ENCODE peak calls at places on chromosomes 7 and 10, in six cellular contexts. C is fibroblast of the aortic adventitia; Q is NCI-H1417; D is colonic mucosa; A is activated naive CD8-positive, alpha-beta T cell treated with anti-CD3 and anti-CD28 coated beads, Interleukin-2, amount 50 U/mL, for 24 hours; K is GM12878. V is an unnamed sample.

GRCh38 chr10:97399843-97400545 is 1.1 kb downstream of the RRP12 start:
- DNase-seq in A (peak), D (peak), K (no peak), Q (no peak), C (peak), V (peak)

GRCh38 chr10:6602021-6602699 is 22.1 kb upstream of the PRKCQ start:
- DNase-seq in Q (no peak), A (no peak), C (no peak), K (no peak), D (no peak), V (no peak)

GRCh38 chr10:13206546-13207443 is 27.4 kb downstream of the UCMA start:
- DNase-seq in A (no peak), K (no peak), C (peak), D (no peak), Q (no peak), V (no peak)

GRCh38 chr10:68700193-68700592 is 20.8 kb upstream of the CCAR1 start:
- DNase-seq in C (no peak), D (no peak), K (no peak), Q (no peak), A (no peak), V (no peak)

GRCh38 chr10:124943301-124944092 is 1.6 kb downstream of the ZRANB1 start:
- DNase-seq in K (no peak), Q (no peak), C (peak), A (no peak), D (no peak), V (no peak)

GRCh38 chr7:124423863-124424262 is 341.7 kb downstream of the GPR37 start:
- DNase-seq in C (no peak), D (no peak), A (no peak), K (no peak), Q (no peak), V (no peak)

GRCh38 chr7:37102518-37103137 is 346.0 kb downstream of the ELMO1 start:
- DNase-seq in A (no peak), C (no peak), D (no peak), Q (no peak), K (no peak), V (no peak)

GRCh38 chr10:17645591-17646345 is 1.8 kb downstream of the STAM start:
- DNase-seq in C (no peak), K (no peak), Q (no peak), A (no peak), D (no peak), V (no peak)

GRCh38 chr10:14543048-14543903 is 212.6 kb upstream of the FRMD4A start:
- DNase-seq in A (peak), Q (no peak), K (no peak), C (peak), D (no peak), V (no peak)

GRCh38 chr7:150357277-150357676 is 11.3 kb upstream of the REPIN1 start:
- DNase-seq in A (peak), D (no peak), K (no peak), Q (no peak), C (no peak), V (no peak)

GRCh38 chr7:31373337-31374289 is 33.1 kb upstream of the NEUROD6 start:
- DNase-seq in K (no peak), D (peak), A (no peak), Q (peak), C (peak), V (peak)

GRCh38 chr7:159027803-159028455 is 116.7 kb downstream of the VIPR2 start:
- DNase-seq in A (no peak), Q (peak), D (peak), C (no peak), K (no peak), V (no peak)

GRCh38 chr7:87934699-87935372 is 785 bp downstream of the ADAM22 start:
- DNase-seq in K (no peak), C (peak), Q (peak), D (peak), A (peak), V (no peak)

GRCh38 chr7:117212969-117213877 is 109.6 kb downstream of the WNT2 start:
- DNase-seq in D (peak), C (peak), A (peak), K (peak), Q (peak), V (peak)

V was measured in NCI-H226.